ENCODE peak calls at places on chromosomes 4 and X, in seven cellular contexts. R, Q, T, S, V, F and I are unnamed samples.

GRCh38 chr4:163911891-163912290 is 417.4 kb downstream of the TMA16 start:
- DNase-seq in R (no peak), Q (no peak), T (no peak), S (no peak), V (no peak), F (no peak), I (no peak)

GRCh38 chrX:39814391-39814790 is 283.4 kb downstream of the BCOR start:
- DNase-seq in R (peak), Q (no peak), T (peak), S (peak), V (peak), F (peak), I (no peak)

GRCh38 chr4:168710353-168710946 is 213.6 kb downstream of the PALLD start:
- DNase-seq in R (no peak), Q (no peak), T (no peak), S (no peak), V (no peak), F (no peak), I (no peak)

GRCh38 chr4:7253341-7253700 is 61.0 kb downstream of the SORCS2 start:
- DNase-seq in R (no peak), Q (no peak), T (no peak), S (no peak), V (no peak), F (no peak), I (no peak)

GRCh38 chr4:3473251-3473942 is 10.3 kb downstream of the DOK7 start:
- DNase-seq in R (no peak), Q (peak), T (peak), S (no peak), V (no peak), F (no peak), I (no peak)

GRCh38 chr4:170538821-170539473 is 449.2 kb upstream of the AADAT start:
- DNase-seq in R (no peak), Q (no peak), T (no peak), S (no peak), V (no peak), F (no peak), I (no peak)

GRCh38 chrX:107154787-107155620 is 36.4 kb upstream of the RBM41 start:
- DNase-seq in R (no peak), Q (no peak), T (no peak), S (no peak), V (no peak), F (peak), I (no peak)

GRCh38 chr4:15665738-15666365 is 10.7 kb upstream of the FBXL5 start:
- DNase-seq in R (no peak), Q (no peak), T (no peak), S (no peak), V (no peak), F (no peak), I (peak)

GRCh38 chr4:6362896-6363295 is 93.2 kb downstream of the WFS1 start:
- DNase-seq in R (no peak), Q (no peak), T (peak), S (no peak), V (peak), F (peak), I (no peak)